ENCODE peak calls at places on chromosomes 1 and 21, in nine cellular contexts. One of them, this sample, is unnamed.

GRCh38 chr1:25692560-25692959 is 76.0 kb downstream of the MAN1C1 start:
- DNase-seq in upper lobe of right lung: no peak
- DNase-seq in uterus: no peak
- DNase-seq in left lung: no peak
- DNase-seq in IMR-90: no peak
- DNase-seq in heart left ventricle: no peak
- DNase-seq in tibial artery: no peak
- DNase-seq in transverse colon: no peak
- DNase-seq in fibroblast of lung: no peak
- DNase-seq in this sample: no peak

GRCh38 chr1:119748040-119748439 is 20.7 kb downstream of the HMGCS2 start:
- DNase-seq in upper lobe of right lung: no peak
- DNase-seq in uterus: no peak
- DNase-seq in left lung: no peak
- DNase-seq in IMR-90: no peak
- DNase-seq in heart left ventricle: no peak
- DNase-seq in tibial artery: no peak
- DNase-seq in transverse colon: no peak
- DNase-seq in fibroblast of lung: no peak
- DNase-seq in this sample: no peak

GRCh38 chr1:25567710-25568089 is 24.3 kb downstream of the LDLRAP1 start:
- DNase-seq in upper lobe of right lung: no peak
- DNase-seq in uterus: peak; percentile 43
- DNase-seq in left lung: no peak
- DNase-seq in IMR-90: no peak
- DNase-seq in heart left ventricle: no peak
- DNase-seq in tibial artery: no peak
- DNase-seq in transverse colon: no peak
- DNase-seq in fibroblast of lung: no peak
- DNase-seq in this sample: no peak

GRCh38 chr1:230713915-230714764 is at the start of gene AGT:
- DNase-seq in upper lobe of right lung: no peak
- DNase-seq in uterus: peak; percentile 64
- DNase-seq in left lung: peak; percentile 47
- DNase-seq in IMR-90: peak; percentile 92
- DNase-seq in heart left ventricle: peak; percentile 87
- DNase-seq in tibial artery: peak; percentile 83
- DNase-seq in transverse colon: peak; percentile 48
- DNase-seq in fibroblast of lung: peak; percentile 94
- DNase-seq in this sample: peak; percentile 90

GRCh38 chr1:232508161-232508661 is 121.7 kb downstream of the SIPA1L2 start:
- DNase-seq in upper lobe of right lung: no peak
- DNase-seq in uterus: no peak
- DNase-seq in left lung: no peak
- DNase-seq in IMR-90: no peak
- DNase-seq in heart left ventricle: no peak
- DNase-seq in tibial artery: no peak
- DNase-seq in transverse colon: no peak
- DNase-seq in fibroblast of lung: no peak
- DNase-seq in this sample: no peak

GRCh38 chr21:39020751-39021474 is 162.3 kb downstream of the PSMG1 start:
- DNase-seq in upper lobe of right lung: peak; percentile 71
- DNase-seq in uterus: no peak
- DNase-seq in left lung: peak; percentile 64
- DNase-seq in IMR-90: peak; percentile 74
- DNase-seq in heart left ventricle: peak; percentile 76
- DNase-seq in tibial artery: no peak
- DNase-seq in transverse colon: peak; percentile 39
- DNase-seq in fibroblast of lung: peak; percentile 85
- DNase-seq in this sample: no peak

GRCh38 chr1:198535631-198536030 is 4.8 kb downstream of the ATP6V1G3 start:
- DNase-seq in upper lobe of right lung: no peak
- DNase-seq in uterus: no peak
- DNase-seq in left lung: no peak
- DNase-seq in IMR-90: no peak
- DNase-seq in heart left ventricle: no peak
- DNase-seq in tibial artery: no peak
- DNase-seq in transverse colon: no peak
- DNase-seq in fibroblast of lung: no peak
- DNase-seq in this sample: no peak

GRCh38 chr1:65027699-65028358 is 61.5 kb upstream of the JAK1 start:
- DNase-seq in upper lobe of right lung: peak; percentile 88
- DNase-seq in uterus: peak; percentile 43
- DNase-seq in left lung: peak; percentile 61
- DNase-seq in IMR-90: no peak
- DNase-seq in heart left ventricle: peak; percentile 78
- DNase-seq in tibial artery: peak; percentile 49
- DNase-seq in transverse colon: peak; percentile 76
- DNase-seq in fibroblast of lung: no peak
- DNase-seq in this sample: peak; percentile 70

GRCh38 chr1:89358287-89358893 is 5.5 kb upstream of the GBP6 start:
- DNase-seq in upper lobe of right lung: peak; percentile 77
- DNase-seq in uterus: peak; percentile 77
- DNase-seq in left lung: peak; percentile 74
- DNase-seq in IMR-90: peak; percentile 65
- DNase-seq in heart left ventricle: peak; percentile 78
- DNase-seq in tibial artery: peak; percentile 80
- DNase-seq in transverse colon: peak; percentile 84
- DNase-seq in fibroblast of lung: peak; percentile 75
- DNase-seq in this sample: peak; percentile 71

GRCh38 chr1:65470766-65471165 is 50.3 kb downstream of the LEPR start:
- DNase-seq in upper lobe of right lung: no peak
- DNase-seq in uterus: no peak
- DNase-seq in left lung: no peak
- DNase-seq in IMR-90: no peak
- DNase-seq in heart left ventricle: no peak
- DNase-seq in tibial artery: no peak
- DNase-seq in transverse colon: no peak
- DNase-seq in fibroblast of lung: peak; percentile 31
- DNase-seq in this sample: no peak

DNA sequence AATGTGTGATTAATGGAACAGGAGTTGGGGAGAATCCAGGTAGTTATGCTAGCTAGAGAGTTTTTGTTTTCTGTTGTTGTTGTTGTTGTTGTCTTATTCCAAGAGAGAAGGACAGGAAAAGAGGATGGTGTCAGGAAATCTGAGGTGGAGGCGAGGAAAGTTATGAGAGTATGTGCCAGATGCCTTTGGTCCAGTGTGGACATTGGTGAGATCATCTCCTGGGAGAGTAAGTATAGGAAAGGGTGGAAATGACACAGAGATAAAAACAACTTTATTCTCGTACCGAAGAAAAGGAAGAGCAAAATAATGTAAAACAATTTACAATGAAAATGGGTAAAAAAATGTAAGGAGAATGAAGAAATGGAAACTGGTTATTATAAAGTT is 97.4 kb upstream of the ADGRL2 start:
- DNase-seq in upper lobe of right lung: no peak
- DNase-seq in uterus: no peak
- DNase-seq in left lung: no peak
- DNase-seq in IMR-90: peak; percentile 79
- DNase-seq in heart left ventricle: no peak
- DNase-seq in tibial artery: no peak
- DNase-seq in transverse colon: no peak
- DNase-seq in fibroblast of lung: peak; percentile 70
- DNase-seq in this sample: no peak
- H3K4me3 ChIP-seq in upper lobe of right lung: no peak overlapping the region
- H3K4me3 ChIP-seq in uterus: no peak overlapping the region
- H3K4me3 ChIP-seq in left lung: no peak overlapping the region
- H3K4me3 ChIP-seq in IMR-90: no peak overlapping the region
- H3K4me3 ChIP-seq in heart left ventricle: no peak overlapping the region
- H3K4me3 ChIP-seq in tibial artery: no peak overlapping the region
- H3K4me3 ChIP-seq in transverse colon: no peak overlapping the region
- H3K4me3 ChIP-seq in fibroblast of lung: peak overlapping the region; percentile 25
- H3K4me3 ChIP-seq in this sample: no peak overlapping the region

GRCh38 chr1:178938959-178939317 is 68.1 kb upstream of the ANGPTL1 start:
- DNase-seq in upper lobe of right lung: no peak
- DNase-seq in uterus: peak; percentile 91
- DNase-seq in left lung: no peak
- DNase-seq in IMR-90: peak; percentile 27
- DNase-seq in heart left ventricle: peak; percentile 81
- DNase-seq in tibial artery: peak; percentile 86
- DNase-seq in transverse colon: peak; percentile 57
- DNase-seq in fibroblast of lung: peak; percentile 70
- DNase-seq in this sample: no peak
- H3K4me1 ChIP-seq in upper lobe of right lung: peaks cover 6% of the 10 kb centered on the region
- H3K4me1 ChIP-seq in uterus: peaks cover 25% of the 10 kb centered on the region
- H3K4me1 ChIP-seq in left lung: no peaks in the 10 kb centered on the region
- H3K4me1 ChIP-seq in IMR-90: peaks cover 7% of the 10 kb centered on the region
- H3K4me1 ChIP-seq in heart left ventricle: peaks cover 61% of the 10 kb centered on the region
- H3K4me1 ChIP-seq in tibial artery: no peaks in the 10 kb centered on the region
- H3K4me1 ChIP-seq in transverse colon: peaks cover 18% of the 10 kb centered on the region
- H3K4me1 ChIP-seq in fibroblast of lung: peaks cover 7% of the 10 kb centered on the region
- H3K4me1 ChIP-seq in this sample: no peaks in the 10 kb centered on the region

GRCh38 chr1:32742132-32742947 is 39.8 kb upstream of the SYNC start:
- DNase-seq in upper lobe of right lung: peak; percentile 71
- DNase-seq in uterus: peak; percentile 34
- DNase-seq in left lung: no peak
- DNase-seq in IMR-90: no peak
- DNase-seq in heart left ventricle: no peak
- DNase-seq in tibial artery: no peak
- DNase-seq in transverse colon: peak; percentile 42
- DNase-seq in fibroblast of lung: no peak
- DNase-seq in this sample: peak; percentile 63

GRCh38 chr1:32741067-32741416 is 38.5 kb upstream of the SYNC start:
- DNase-seq in upper lobe of right lung: no peak
- DNase-seq in uterus: no peak
- DNase-seq in left lung: no peak
- DNase-seq in IMR-90: no peak
- DNase-seq in heart left ventricle: no peak
- DNase-seq in tibial artery: no peak
- DNase-seq in transverse colon: no peak
- DNase-seq in fibroblast of lung: no peak
- DNase-seq in this sample: no peak

GRCh38 chr1:32743380-32744062 is 41.0 kb upstream of the SYNC start:
- DNase-seq in upper lobe of right lung: no peak
- DNase-seq in uterus: no peak
- DNase-seq in left lung: no peak
- DNase-seq in IMR-90: no peak
- DNase-seq in heart left ventricle: no peak
- DNase-seq in tibial artery: no peak
- DNase-seq in transverse colon: peak; percentile 35
- DNase-seq in fibroblast of lung: no peak
- DNase-seq in this sample: no peak

GRCh38 chr1:32742956-32743355 is 40.4 kb upstream of the SYNC start:
- DNase-seq in upper lobe of right lung: no peak
- DNase-seq in uterus: no peak
- DNase-seq in left lung: no peak
- DNase-seq in IMR-90: no peak
- DNase-seq in heart left ventricle: no peak
- DNase-seq in tibial artery: no peak
- DNase-seq in transverse colon: peak; percentile 85
- DNase-seq in fibroblast of lung: no peak
- DNase-seq in this sample: no peak

DNA sequence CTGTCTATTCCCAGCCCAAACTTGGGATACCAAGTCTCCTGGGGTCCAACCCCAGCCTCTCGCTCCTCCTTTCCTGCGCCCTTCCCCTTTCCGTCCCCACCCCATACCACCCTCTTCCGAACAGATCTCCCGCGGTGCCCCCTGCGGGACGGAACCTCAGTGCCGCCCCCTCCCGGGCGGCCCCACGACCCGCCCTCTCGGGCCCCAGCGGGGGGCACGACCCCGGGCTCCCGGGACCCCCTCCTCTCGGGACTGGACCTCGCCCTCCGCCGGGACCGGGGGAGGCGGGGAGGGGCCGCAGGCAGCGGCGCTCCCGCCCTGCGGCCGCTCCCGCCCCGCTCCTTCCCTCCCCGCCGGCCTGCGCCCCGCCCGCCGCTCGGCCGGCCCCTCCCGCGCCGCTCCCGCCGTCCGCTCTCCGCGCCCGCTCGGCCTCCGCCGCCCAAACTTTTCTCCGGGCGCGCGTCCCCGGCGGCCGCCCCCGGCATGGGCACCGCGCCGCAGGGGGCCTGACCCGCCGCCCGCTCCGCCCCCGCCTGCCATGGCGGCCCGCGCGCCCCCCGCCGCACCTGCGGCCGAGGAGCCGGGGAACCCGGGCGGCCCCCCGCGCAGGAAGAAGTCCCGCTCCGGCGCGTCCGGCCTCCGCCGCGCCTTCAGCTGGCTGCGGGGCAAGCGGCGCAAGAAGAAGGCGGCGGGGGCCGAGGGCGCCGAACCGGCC is 39.0 kb upstream of the SYNC start:
- DNase-seq in upper lobe of right lung: peak; percentile 74
- DNase-seq in uterus: peak; percentile 31
- DNase-seq in left lung: no peak
- DNase-seq in IMR-90: no peak
- DNase-seq in heart left ventricle: no peak
- DNase-seq in tibial artery: no peak
- DNase-seq in transverse colon: peak; percentile 55
- DNase-seq in fibroblast of lung: no peak
- DNase-seq in this sample: no peak
- H3K27ac ChIP-seq in upper lobe of right lung: peak overlapping the region; percentile 84
- H3K27ac ChIP-seq in uterus: peak overlapping the region; percentile 87
- H3K27ac ChIP-seq in left lung: peak overlapping the region; percentile 81
- H3K27ac ChIP-seq in IMR-90: peak overlapping the region; percentile 11
- H3K27ac ChIP-seq in heart left ventricle: peak overlapping the region; percentile 60
- H3K27ac ChIP-seq in tibial artery: peak overlapping the region; percentile 68
- H3K27ac ChIP-seq in transverse colon: peak overlapping the region; percentile 99
- H3K27ac ChIP-seq in fibroblast of lung: no peak overlapping the region
- H3K27ac ChIP-seq in this sample: peak overlapping the region; percentile 95

GRCh38 chr1:159900086-159900680 is at the start of gene CFAP45:
- DNase-seq in upper lobe of right lung: peak; percentile 93
- DNase-seq in uterus: peak; percentile 67
- DNase-seq in left lung: peak; percentile 89
- DNase-seq in IMR-90: peak; percentile 56
- DNase-seq in heart left ventricle: peak; percentile 86
- DNase-seq in tibial artery: peak; percentile 82
- DNase-seq in transverse colon: peak; percentile 89
- DNase-seq in fibroblast of lung: peak; percentile 77
- DNase-seq in this sample: peak; percentile 96
- H3K4me3 ChIP-seq in upper lobe of right lung: peak within 1 kb of the TSS; percentile 5
- H3K4me3 ChIP-seq in uterus: no peak within 1 kb of the TSS
- H3K4me3 ChIP-seq in left lung: no peak within 1 kb of the TSS
- H3K4me3 ChIP-seq in IMR-90: no peak within 1 kb of the TSS
- H3K4me3 ChIP-seq in heart left ventricle: no peak within 1 kb of the TSS
- H3K4me3 ChIP-seq in tibial artery: no peak within 1 kb of the TSS
- H3K4me3 ChIP-seq in transverse colon: peak within 1 kb of the TSS; percentile 19
- H3K4me3 ChIP-seq in fibroblast of lung: no peak within 1 kb of the TSS
- H3K4me3 ChIP-seq in this sample: peak within 1 kb of the TSS; percentile 30

DNA sequence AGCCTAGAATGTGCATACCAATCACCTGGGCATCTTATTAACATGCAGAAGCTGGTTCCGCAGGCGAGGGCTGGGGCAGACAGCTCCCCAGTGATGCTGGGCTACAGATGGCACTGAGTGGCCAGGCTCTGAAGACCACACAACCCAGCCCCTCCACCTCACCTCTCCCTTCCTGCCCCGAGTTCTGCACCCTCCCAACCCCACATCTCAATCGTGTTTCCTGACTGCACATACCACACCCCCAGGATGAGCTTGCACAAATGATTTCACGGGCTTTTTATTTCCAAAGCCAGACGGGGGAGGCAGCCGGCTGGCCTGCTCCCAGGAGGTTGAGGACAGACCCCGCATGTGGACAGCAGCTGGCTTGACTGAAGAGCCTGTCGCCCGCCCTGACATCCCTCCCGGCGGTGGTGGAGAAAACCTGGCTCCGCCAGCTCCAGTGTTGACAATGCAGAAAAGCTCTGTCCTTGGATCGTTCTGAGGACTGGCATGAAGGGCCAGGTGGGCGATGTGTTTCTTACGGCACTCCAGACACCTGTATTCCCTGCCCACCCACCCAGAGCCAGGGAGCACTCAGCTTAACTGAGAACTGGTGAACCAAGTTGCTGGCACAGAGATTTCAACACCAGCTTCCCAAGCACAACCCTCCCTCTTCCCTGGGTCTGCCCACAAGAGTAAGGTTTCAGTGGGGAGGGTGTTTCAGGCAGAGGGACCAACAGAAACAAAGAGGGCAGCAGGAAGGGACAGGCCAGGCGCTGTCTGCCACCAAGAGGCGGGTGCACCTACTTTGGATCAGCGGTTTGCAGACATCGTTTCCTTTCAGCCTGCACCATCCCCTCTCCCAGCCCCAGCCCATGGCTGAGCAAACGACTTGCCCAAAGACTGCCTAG is 21.6 kb upstream of the ALDH4A1 start:
- DNase-seq in upper lobe of right lung: no peak
- DNase-seq in uterus: no peak
- DNase-seq in left lung: no peak
- DNase-seq in IMR-90: peak; percentile 47
- DNase-seq in heart left ventricle: no peak
- DNase-seq in tibial artery: no peak
- DNase-seq in transverse colon: no peak
- DNase-seq in fibroblast of lung: no peak
- DNase-seq in this sample: peak; percentile 51
- H3K4me1 ChIP-seq in upper lobe of right lung: peaks cover 63% of the 10 kb centered on the region
- H3K4me1 ChIP-seq in uterus: peaks cover 32% of the 10 kb centered on the region
- H3K4me1 ChIP-seq in left lung: peaks cover 73% of the 10 kb centered on the region
- H3K4me1 ChIP-seq in IMR-90: peaks cover 50% of the 10 kb centered on the region
- H3K4me1 ChIP-seq in heart left ventricle: peaks cover 70% of the 10 kb centered on the region
- H3K4me1 ChIP-seq in tibial artery: peaks cover 22% of the 10 kb centered on the region
- H3K4me1 ChIP-seq in transverse colon: peaks cover 48% of the 10 kb centered on the region
- H3K4me1 ChIP-seq in fibroblast of lung: peaks cover 50% of the 10 kb centered on the region
- H3K4me1 ChIP-seq in this sample: peaks cover 8% of the 10 kb centered on the region

This sample was measured in pancreas.